ENCODE peak calls at places on chromosome 18, in four cellular contexts. One of them, this sample, is unnamed.

GRCh38 chr18:79823120-79823519 is 25.4 kb downstream of the KCNG2 start:
- DNase-seq in SJSA1: no peak
- DNase-seq in nephron progenitor cell: no peak
- DNase-seq in chondrocyte: no peak
- DNase-seq in this sample: no peak

GRCh38 chr18:21599585-21600525 is 649 bp downstream of the ESCO1 start:
- DNase-seq in SJSA1: peak
- DNase-seq in nephron progenitor cell: peak
- DNase-seq in chondrocyte: no peak
- DNase-seq in this sample: no peak

GRCh38 chr18:28468903-28469302 is 292.0 kb upstream of the CDH2 start:
- DNase-seq in SJSA1: no peak
- DNase-seq in nephron progenitor cell: no peak
- DNase-seq in chondrocyte: no peak
- DNase-seq in this sample: no peak

GRCh38 chr18:5058768-5059539 is 138.1 kb downstream of the AKAIN1 start:
- DNase-seq in SJSA1: no peak
- DNase-seq in nephron progenitor cell: no peak
- DNase-seq in chondrocyte: no peak
- DNase-seq in this sample: no peak

GRCh38 chr18:5603153-5603552 is 59.4 kb upstream of the EPB41L3 start:
- DNase-seq in SJSA1: no peak
- DNase-seq in nephron progenitor cell: no peak
- DNase-seq in chondrocyte: no peak
- DNase-seq in this sample: no peak

GRCh38 chr18:55470826-55471225 is 117.2 kb downstream of the TCF4 start:
- DNase-seq in SJSA1: no peak
- DNase-seq in nephron progenitor cell: no peak
- DNase-seq in chondrocyte: no peak
- DNase-seq in this sample: no peak

GRCh38 chr18:36601316-36601715 is 227.5 kb downstream of the TPGS2 start:
- DNase-seq in SJSA1: no peak
- DNase-seq in nephron progenitor cell: no peak
- DNase-seq in chondrocyte: no peak
- DNase-seq in this sample: no peak

GRCh38 chr18:69401475-69402218 is 959 bp downstream of the DOK6 start:
- DNase-seq in SJSA1: no peak
- DNase-seq in nephron progenitor cell: peak
- DNase-seq in chondrocyte: no peak
- DNase-seq in this sample: no peak

GRCh38 chr18:13221821-13222220 is 3.3 kb downstream of the LDLRAD4 start:
- DNase-seq in SJSA1: no peak
- DNase-seq in nephron progenitor cell: no peak
- DNase-seq in chondrocyte: no peak
- DNase-seq in this sample: no peak

GRCh38 chr18:10851824-10852225 is 297.5 kb downstream of the PIEZO2 start:
- DNase-seq in SJSA1: peak
- DNase-seq in nephron progenitor cell: no peak
- DNase-seq in chondrocyte: no peak
- DNase-seq in this sample: peak

GRCh38 chr18:75977069-75977468 is 518.0 kb downstream of the ZNF516 start:
- DNase-seq in SJSA1: no peak
- DNase-seq in nephron progenitor cell: no peak
- DNase-seq in chondrocyte: no peak
- DNase-seq in this sample: no peak

GRCh38 chr18:59719533-59720325 is 22.5 kb upstream of the CCBE1 start:
- DNase-seq in SJSA1: peak
- DNase-seq in nephron progenitor cell: no peak
- DNase-seq in chondrocyte: no peak
- DNase-seq in this sample: no peak

GRCh38 chr18:77262655-77263470 is 13.2 kb downstream of the GALR1 start:
- DNase-seq in SJSA1: no peak
- DNase-seq in nephron progenitor cell: no peak
- DNase-seq in chondrocyte: no peak
- DNase-seq in this sample: no peak

GRCh38 chr18:45169610-45170009 is 445.7 kb upstream of the SLC14A2 start:
- DNase-seq in SJSA1: peak
- DNase-seq in nephron progenitor cell: no peak
- DNase-seq in chondrocyte: no peak
- DNase-seq in this sample: no peak

GRCh38 chr18:78980777-78981651 is 1.4 kb downstream of the SALL3 start:
- DNase-seq in SJSA1: no peak
- DNase-seq in nephron progenitor cell: peak
- DNase-seq in chondrocyte: no peak
- DNase-seq in this sample: no peak

GRCh38 chr18:23784811-23785245 is 95.6 kb downstream of the LAMA3 start:
- DNase-seq in SJSA1: no peak
- DNase-seq in nephron progenitor cell: no peak
- DNase-seq in chondrocyte: no peak
- DNase-seq in this sample: no peak

GRCh38 chr18:8747440-8747937 is 42.1 kb downstream of the MTCL1 start:
- DNase-seq in SJSA1: peak
- DNase-seq in nephron progenitor cell: no peak
- DNase-seq in chondrocyte: no peak
- DNase-seq in this sample: no peak

GRCh38 chr18:48137354-48138208 is 207.1 kb upstream of the SMAD2 start:
- DNase-seq in SJSA1: no peak
- DNase-seq in nephron progenitor cell: no peak
- DNase-seq in chondrocyte: no peak
- DNase-seq in this sample: no peak

GRCh38 chr18:36757081-36757480 is 71.7 kb downstream of the TPGS2 start:
- DNase-seq in SJSA1: peak
- DNase-seq in nephron progenitor cell: no peak
- DNase-seq in chondrocyte: no peak
- DNase-seq in this sample: peak

GRCh38 chr18:1585881-1586488 is 681.3 kb downstream of the ADCYAP1 start:
- DNase-seq in SJSA1: peak
- DNase-seq in nephron progenitor cell: peak
- DNase-seq in chondrocyte: no peak
- DNase-seq in this sample: peak

GRCh38 chr18:78982186-78982585 is 2.6 kb downstream of the SALL3 start:
- DNase-seq in SJSA1: no peak
- DNase-seq in nephron progenitor cell: no peak
- DNase-seq in chondrocyte: no peak
- DNase-seq in this sample: no peak

GRCh38 chr18:44996261-44996660 is 315.6 kb downstream of the SETBP1 start:
- DNase-seq in SJSA1: no peak
- DNase-seq in nephron progenitor cell: no peak
- DNase-seq in chondrocyte: no peak
- DNase-seq in this sample: no peak

This sample was measured in SW 1271.